ENCODE peak calls at places on chromosomes 1 and 21, in nine cellular contexts. L is AG10803; N is kidney; R is PC-3; C is hepatic stellate cell; K is activated T-cell treated with anti-CD3 and anti-CD28 coated beads, Interleukin-2, amount 50 U/mL, for 72 hours; S is mesothelial cell of epicardium; O is ovary; T is hepatocyte. P is an unnamed sample.

GRCh38 chr1:153677718-153678518 is 570 bp upstream of the NPR1 start:
- DNase-seq in L (peak; percentile 37), R (peak; percentile 70), C (peak; percentile 72), T (peak; percentile 70), K (peak; percentile 59), S (peak; percentile 64), O (peak; percentile 67), N (peak; percentile 73), P (peak; percentile 45)

GRCh38 chr21:17370263-17370662 is 142.6 kb upstream of the CXADR start:
- DNase-seq in O (no peak), L (no peak), C (no peak), R (peak; percentile 52), S (peak; percentile 41), K (no peak), T (peak; percentile 33), N (no peak), P (no peak)

GRCh38 chr1:117623141-117623540 is 17.3 kb downstream of the TENT5C start:
- DNase-seq in N (no peak), S (no peak), T (no peak), R (no peak), L (no peak), K (no peak), C (no peak), O (no peak), P (no peak)

GRCh38 chr21:39079617-39080016 is 103.6 kb downstream of the PSMG1 start:
- DNase-seq in S (no peak), T (no peak), K (no peak), N (peak; percentile 83), C (no peak), L (no peak), R (no peak), O (no peak), P (no peak)

GRCh38 chr1:8076171-8076570 is 50.1 kb upstream of the ERRFI1 start:
- DNase-seq in T (no peak), L (no peak), S (no peak), R (no peak), N (no peak), O (no peak), C (no peak), K (no peak), P (no peak)

GRCh38 chr1:232549998-232550397 is 79.9 kb downstream of the SIPA1L2 start:
- DNase-seq in K (no peak), T (no peak), C (no peak), N (no peak), O (no peak), L (no peak), R (no peak), S (no peak), P (no peak)

GRCh38 chr1:78047131-78047530 is 1.4 kb downstream of the GIPC2 start:
- DNase-seq in O (no peak), K (no peak), R (no peak), S (no peak), T (no peak), N (no peak), L (no peak), C (no peak), P (no peak)

GRCh38 chr21:28882345-28882744 is 110.3 kb downstream of the LTN1 start:
- DNase-seq in R (no peak), T (no peak), N (no peak), K (no peak), O (no peak), C (no peak), L (no peak), S (no peak), P (no peak)

GRCh38 chr1:222897527-222898190 is 82.8 kb downstream of the DISP1 start:
- DNase-seq in T (no peak), N (no peak), L (no peak), K (no peak), O (no peak), S (no peak), R (peak; percentile 5), C (no peak), P (no peak)